ENCODE peak calls at places on chromosomes 3 and 15, in five cellular contexts. W, X, S, G and O are unnamed samples.

GRCh38 chr3:195112361-195112791 is 158.6 kb downstream of the XXYLT1 start:
- DNase-seq in W (no peak), X (no peak), G (peak; percentile 56), S (no peak), O (no peak)

GRCh38 chr3:132486086-132486485 is 68.8 kb downstream of the DNAJC13 start:
- DNase-seq in S (no peak), W (no peak), X (peak; percentile 24), G (no peak), O (no peak)

GRCh38 chr3:24523988-24524727 is 29.5 kb upstream of the THRB start:
- DNase-seq in S (no peak), W (no peak), X (no peak), G (no peak), O (no peak)

GRCh38 chr15:69559440-69560215 is 107.0 kb downstream of the RPLP1 start:
- DNase-seq in G (no peak), X (peak; percentile 35), W (no peak), S (no peak), O (no peak)

GRCh38 chr3:36774072-36774471 is 9.7 kb upstream of the DCLK3 start:
- DNase-seq in G (no peak), X (no peak), S (peak; percentile 2), W (no peak), O (no peak)

GRCh38 chr15:70156781-70157261 is 59.1 kb upstream of the TLE3 start:
- DNase-seq in G (peak; percentile 86), X (peak; percentile 90), W (peak; percentile 56), S (no peak), O (no peak)

GRCh38 chr3:159655202-159655601 is 333.4 kb upstream of the IL12A start:
- DNase-seq in S (no peak), X (no peak), W (no peak), G (no peak), O (no peak)

GRCh38 chr15:25905140-25905539 is 42.0 kb upstream of the ATP10A start:
- DNase-seq in W (no peak), G (peak; percentile 69), X (peak; percentile 94), S (peak; percentile 44), O (peak; percentile 55)

GRCh38 chr3:40690696-40691597 is 166.2 kb downstream of the ZNF621 start:
- DNase-seq in W (peak; percentile 88), X (no peak), G (peak; percentile 84), S (peak; percentile 44), O (no peak)

GRCh38 chr3:114121996-114122709 is 56.7 kb downstream of the DRD3 start:
- DNase-seq in S (no peak), W (no peak), X (peak; percentile 63), G (no peak), O (no peak)

GRCh38 chr3:134737520-134737919 is 57.5 kb upstream of the EPHB1 start:
- DNase-seq in W (no peak), G (no peak), S (no peak), X (no peak), O (no peak)

GRCh38 chr3:58222161-58222724 is 11.5 kb upstream of the DNASE1L3 start:
- DNase-seq in G (no peak), X (no peak), W (no peak), S (no peak), O (no peak)

GRCh38 chr3:137121704-137122314 is 164.0 kb downstream of the IL20RB start:
- DNase-seq in X (peak; percentile 34), W (peak; percentile 27), S (peak; percentile 67), G (no peak), O (no peak)

GRCh38 chr15:40357723-40358491 is at the start of gene DISP2:
- DNase-seq in X (peak; percentile 100), S (peak; percentile 97), G (peak; percentile 92), W (peak; percentile 87), O (peak; percentile 95)